ENCODE peak calls at places on chromosomes 6 and 20, in seven cellular contexts. Z, T, J, D, G, L and I are unnamed samples.
A peak's percentile ranks its signal among the peaks of the same experiment; 100 is the strongest.

GRCh38 chr20:62592506-62593177 is 49.7 kb upstream of the SLCO4A1 start:
- DNase-seq in Z (no peak), T (no peak), J (no peak), D (no peak), G (no peak), L (no peak), I (no peak)

GRCh38 chr20:59063358-59064213 is 21.0 kb upstream of the PRELID3B start:
- DNase-seq in Z (peak; percentile 53), T (peak; percentile 92), J (peak; percentile 72), D (peak; percentile 75), G (no peak), L (no peak), I (no peak)

GRCh38 chr6:116530436-116530835 is 15.0 kb downstream of the TRAPPC3L start:
- DNase-seq in Z (peak; percentile 28), T (peak; percentile 71), J (no peak), D (no peak), G (no peak), L (no peak), I (no peak)

GRCh38 chr20:5070570-5070969 is 49.2 kb downstream of the PCNA start:
- DNase-seq in Z (no peak), T (no peak), J (no peak), D (no peak), G (no peak), L (no peak), I (no peak)

GRCh38 chr20:13183005-13183404 is 38.1 kb upstream of the ISM1 start:
- DNase-seq in Z (no peak), T (no peak), J (no peak), D (no peak), G (no peak), L (no peak), I (no peak)

GRCh38 chr6:30820196-30820595 is 64.1 kb upstream of the DDR1 start:
- DNase-seq in Z (peak; percentile 74), T (peak; percentile 83), J (peak; percentile 92), D (peak; percentile 73), G (no peak), L (no peak), I (no peak)

GRCh38 chr6:30685977-30686907 is at the start of gene PPP1R18:
- DNase-seq in Z (peak; percentile 63), T (no peak), J (peak; percentile 64), D (no peak), G (peak; percentile 64), L (peak; percentile 21), I (peak; percentile 66)

GRCh38 chr6:87029711-87030314 is 65.1 kb downstream of the CGA start:
- DNase-seq in Z (peak; percentile 55), T (peak; percentile 55), J (peak; percentile 77), D (peak; percentile 61), G (no peak), L (no peak), I (no peak)

GRCh38 chr20:14633507-14633906 is 296.1 kb upstream of the FLRT3 start:
- DNase-seq in Z (no peak), T (peak; percentile 2), J (no peak), D (no peak), G (no peak), L (no peak), I (no peak)

GRCh38 chr6:149897015-149897697 is 757 bp downstream of the RAET1E start:
- DNase-seq in Z (peak; percentile 91), T (peak; percentile 89), J (peak; percentile 98), D (peak; percentile 23), G (peak; percentile 82), L (no peak), I (no peak)

GRCh38 chr6:139449611-139450000 is 75.2 kb upstream of the CITED2 start:
- DNase-seq in Z (peak; percentile 39), T (peak; percentile 45), J (peak; percentile 63), D (no peak), G (no peak), L (no peak), I (no peak)

GRCh38 chr20:40702504-40702903 is 13.5 kb upstream of the MAFB start:
- DNase-seq in Z (no peak), T (no peak), J (peak; percentile 13), D (no peak), G (no peak), L (no peak), I (no peak)
- TF ChIP-seq CTCF in Z (peak; percentile 58), T (peak; percentile 21), J (no peak), D (peak; percentile 23), G (no peak), L (peak; percentile 21), I (no peak)

DNA sequence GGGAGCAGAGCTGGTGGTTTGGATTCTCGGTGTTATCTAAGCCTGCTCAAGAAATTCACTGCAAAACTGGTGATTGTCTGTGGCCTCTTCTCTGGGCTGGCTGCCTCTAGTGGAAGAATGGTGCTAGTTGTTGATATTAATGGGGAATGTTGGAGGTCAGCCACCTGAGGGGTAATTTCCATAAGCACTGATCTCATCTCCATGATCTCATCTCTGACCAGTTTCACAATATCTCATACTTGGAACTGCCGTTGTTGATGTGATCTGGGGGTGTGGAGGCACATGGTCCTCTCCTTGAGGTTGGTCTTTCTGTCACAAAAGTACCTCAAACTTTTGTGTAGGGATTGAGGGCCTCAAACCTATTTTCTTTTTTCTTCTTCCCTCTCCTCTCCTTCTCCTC is 102.6 kb downstream of the CD109 start:
- DNase-seq in Z (peak; percentile 91), T (peak; percentile 95), J (peak; percentile 96), D (peak; percentile 6), G (no peak), L (no peak), I (no peak)
- TF ChIP-seq CTCF in Z (peak; percentile 72), T (peak; percentile 62), J (peak; percentile 75), D (peak; percentile 20), G (no peak), L (no peak), I (no peak)

GRCh38 chr20:9515761-9516657 is 1.6 kb downstream of the LAMP5 start:
- DNase-seq in Z (no peak), T (peak; percentile 17), J (peak; percentile 14), D (peak; percentile 10), G (no peak), L (no peak), I (no peak)

GRCh38 chr20:9517297-9518134 is 3.1 kb downstream of the LAMP5 start:
- DNase-seq in Z (no peak), T (no peak), J (no peak), D (no peak), G (no peak), L (no peak), I (no peak)

GRCh38 chr20:9514461-9515210 is at the start of gene LAMP5:
- DNase-seq in Z (peak; percentile 17), T (peak; percentile 47), J (no peak), D (no peak), G (peak; percentile 49), L (peak; percentile 45), I (peak; percentile 73)

GRCh38 chr20:9515211-9515580 is 806 bp downstream of the LAMP5 start:
- DNase-seq in Z (no peak), T (no peak), J (no peak), D (no peak), G (no peak), L (no peak), I (no peak)

GRCh38 chr20:9516658-9516987 is 2.2 kb downstream of the LAMP5 start:
- DNase-seq in Z (no peak), T (no peak), J (no peak), D (no peak), G (no peak), L (no peak), I (no peak)
- TF ChIP-seq CTCF in Z (no peak), T (no peak), J (no peak), D (no peak), G (no peak), L (no peak), I (no peak)

GRCh38 chr20:51380401-51381385 is 161.8 kb downstream of the NFATC2 start:
- DNase-seq in Z (no peak), T (no peak), J (no peak), D (no peak), G (no peak), L (no peak), I (no peak)

GRCh38 chr20:51379601-51380341 is 162.7 kb downstream of the NFATC2 start:
- DNase-seq in Z (no peak), T (no peak), J (peak; percentile 25), D (no peak), G (no peak), L (no peak), I (no peak)

GRCh38 chr20:51382986-51383821 is 159.3 kb downstream of the NFATC2 start:
- DNase-seq in Z (no peak), T (no peak), J (no peak), D (no peak), G (no peak), L (peak; percentile 28), I (no peak)

GRCh38 chr20:51382111-51382985 is 160.2 kb downstream of the NFATC2 start:
- DNase-seq in Z (no peak), T (no peak), J (no peak), D (no peak), G (no peak), L (no peak), I (no peak)

DNA sequence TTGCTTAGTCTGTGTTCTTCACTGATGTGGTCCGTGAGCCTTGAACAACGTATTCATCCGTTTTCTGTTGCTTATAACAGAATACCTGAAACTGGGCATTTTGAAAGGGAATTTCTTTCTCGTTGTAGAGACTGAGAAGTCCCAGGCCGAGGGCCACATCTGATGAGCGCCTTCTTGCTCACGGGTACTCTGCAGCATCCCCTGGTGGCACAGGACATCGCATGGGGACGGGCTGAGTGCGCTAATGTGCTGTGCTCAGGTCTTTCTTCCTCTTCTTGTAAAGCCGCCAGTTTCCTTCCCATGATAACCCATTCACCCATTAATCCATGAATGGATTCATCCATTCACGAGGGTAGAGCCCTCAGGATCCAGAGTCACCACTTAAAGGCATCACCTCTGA is 161.0 kb downstream of the NFATC2 start:
- DNase-seq in Z (no peak), T (no peak), J (no peak), D (no peak), G (no peak), L (no peak), I (no peak)
- TF ChIP-seq CTCF in Z (peak; percentile 44), T (no peak), J (no peak), D (peak; percentile 43), G (no peak), L (no peak), I (no peak)

GRCh38 chr6:170429457-170429856 is 122.9 kb downstream of the FAM120B start:
- DNase-seq in Z (no peak), T (no peak), J (peak; percentile 41), D (no peak), G (peak; percentile 15), L (no peak), I (peak; percentile 26)
- TF ChIP-seq CTCF in Z (peak; percentile 38), T (peak; percentile 17), J (peak; percentile 41), D (no peak), G (no peak), L (no peak), I (no peak)

DNA sequence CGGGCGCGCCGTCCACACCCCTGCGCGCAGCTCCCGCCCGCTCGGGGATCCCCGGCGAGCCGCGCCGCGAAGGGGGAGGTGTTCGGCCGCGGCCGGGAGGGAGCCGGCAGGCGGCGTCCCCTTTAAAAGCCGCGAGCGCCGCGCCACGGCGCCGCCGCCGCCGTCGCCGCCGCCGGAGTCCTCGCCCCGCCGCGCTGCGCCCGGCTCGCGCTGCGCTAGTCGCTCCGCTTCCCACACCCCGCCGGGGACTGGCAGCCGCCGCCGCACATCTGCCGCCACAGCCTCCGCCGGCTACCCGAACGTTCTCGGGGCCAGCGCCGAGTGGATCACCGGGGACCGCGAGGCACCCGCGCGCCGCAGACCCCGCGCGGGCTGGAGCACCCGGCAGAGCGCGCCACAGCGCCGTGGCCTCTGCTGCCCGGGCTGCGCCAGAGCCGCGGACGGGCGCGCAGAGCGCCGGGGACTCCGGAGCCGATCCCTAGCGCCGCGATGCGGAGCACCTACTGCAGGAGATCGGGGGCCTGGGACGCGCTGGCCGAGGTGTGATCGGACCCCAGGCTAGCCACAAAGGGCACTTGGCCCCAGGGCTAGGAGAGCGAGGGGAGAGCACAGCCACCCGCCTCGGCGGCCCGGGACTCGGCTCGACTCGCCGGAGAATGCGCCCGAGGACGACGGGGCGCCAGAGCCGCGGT is at the start of gene BMP2:
- DNase-seq in Z (no peak), T (peak; percentile 75), J (peak; percentile 58), D (no peak), G (peak; percentile 37), L (peak; percentile 47), I (peak; percentile 54)
- TF ChIP-seq CTCF in Z (no peak), T (no peak), J (no peak), D (no peak), G (no peak), L (no peak), I (no peak)